ENCODE peak calls at places on chromosomes 11 and 22, in seven cellular contexts. P is cardiac fibroblast, J is fibroblast of pulmonary artery, Q is GM23338, G is sigmoid colon, L is AG04449, H is BE2C. A is an unnamed sample.

GRCh38 chr11:20353829-20354434 is 9.6 kb upstream of the HTATIP2 start:
- DNase-seq in G (no peak), J (peak; percentile 61), P (peak; percentile 67), L (no peak), Q (peak; percentile 72), H (peak; percentile 37), A (no peak)

GRCh38 chr22:40204331-40205116 is 26.8 kb downstream of the TNRC6B start:
- DNase-seq in G (no peak), L (peak; percentile 59), P (peak; percentile 79), J (peak; percentile 59), H (peak; percentile 87), Q (no peak), A (peak; percentile 44)

GRCh38 chr22:20392983-20393704 is 807 bp upstream of the ZNF74 start:
- DNase-seq in P (no peak), G (no peak), L (no peak), J (no peak), H (no peak), Q (no peak), A (no peak)

GRCh38 chr22:35328472-35328885 is 28.8 kb downstream of the TOM1 start:
- DNase-seq in Q (no peak), L (no peak), H (no peak), P (no peak), G (peak; percentile 70), J (no peak), A (no peak)

GRCh38 chr11:132579686-132580085 is 952.6 kb downstream of the OPCML start:
- DNase-seq in J (no peak), Q (no peak), H (no peak), G (no peak), L (no peak), P (no peak), A (no peak)

GRCh38 chr22:29713156-29713715 is 6.6 kb upstream of the CABP7 start:
- DNase-seq in L (no peak), P (no peak), G (no peak), J (no peak), H (no peak), Q (no peak), A (no peak)

GRCh38 chr22:29912605-29913398 is 29.8 kb downstream of the MTMR3 start:
- DNase-seq in P (peak; percentile 81), L (peak; percentile 78), G (no peak), H (no peak), J (peak; percentile 86), Q (no peak), A (peak; percentile 82)

GRCh38 chr11:1656061-1656441 is 26.5 kb downstream of the KRTAP5-5 start:
- DNase-seq in P (no peak), Q (no peak), G (no peak), J (no peak), L (no peak), H (no peak), A (no peak)

GRCh38 chr11:133078591-133079179 is 453.6 kb downstream of the OPCML start:
- DNase-seq in G (no peak), J (peak; percentile 31), L (no peak), P (peak; percentile 48), H (peak; percentile 56), Q (peak; percentile 86), A (no peak)

GRCh38 chr11:19988598-19988997 is 171.7 kb downstream of the DBX1 start:
- DNase-seq in H (no peak), Q (peak; percentile 83), L (peak; percentile 94), G (peak; percentile 82), P (peak; percentile 91), J (peak; percentile 91), A (peak; percentile 89)

GRCh38 chr11:87878373-87878779 is 296.9 kb downstream of the RAB38 start:
- DNase-seq in G (no peak), H (no peak), P (peak; percentile 71), Q (peak; percentile 63), L (peak; percentile 9), J (peak; percentile 73), A (peak; percentile 43)

GRCh38 chr11:27977031-27977430 is 130.9 kb downstream of the KIF18A start:
- DNase-seq in J (no peak), G (no peak), P (peak; percentile 60), L (no peak), H (no peak), Q (no peak), A (no peak)

GRCh38 chr11:14541180-14541579 is 21.0 kb upstream of the PSMA1 start:
- DNase-seq in P (peak; percentile 27), G (no peak), J (peak; percentile 61), H (no peak), Q (no peak), L (no peak), A (no peak)

GRCh38 chr11:110196241-110196754 is 100.1 kb downstream of the RDX start:
- DNase-seq in G (no peak), J (peak; percentile 87), L (no peak), P (peak; percentile 96), H (no peak), Q (no peak), A (no peak)

GRCh38 chr11:47532597-47533213 is 20.2 kb downstream of the CELF1 start:
- DNase-seq in J (no peak), Q (no peak), H (no peak), P (no peak), G (no peak), L (no peak), A (no peak)

GRCh38 chr22:17814830-17815229 is 40.6 kb upstream of the BID start:
- DNase-seq in J (no peak), Q (no peak), L (no peak), H (no peak), G (no peak), P (no peak), A (no peak)

GRCh38 chr22:43013355-43014061 is 1.4 kb downstream of the PACSIN2 start:
- DNase-seq in Q (no peak), J (no peak), L (no peak), P (peak; percentile 36), H (no peak), G (no peak), A (no peak)

GRCh38 chr11:48683226-48683720 is 194.7 kb downstream of the OR4A47 start:
- DNase-seq in P (no peak), Q (no peak), H (no peak), G (no peak), J (no peak), L (no peak), A (no peak)

GRCh38 chr11:117420598-117420997 is 92.9 kb downstream of the CEP164 start:
- DNase-seq in J (no peak), H (no peak), P (no peak), L (no peak), G (peak; percentile 32), Q (no peak), A (no peak)

DNA sequence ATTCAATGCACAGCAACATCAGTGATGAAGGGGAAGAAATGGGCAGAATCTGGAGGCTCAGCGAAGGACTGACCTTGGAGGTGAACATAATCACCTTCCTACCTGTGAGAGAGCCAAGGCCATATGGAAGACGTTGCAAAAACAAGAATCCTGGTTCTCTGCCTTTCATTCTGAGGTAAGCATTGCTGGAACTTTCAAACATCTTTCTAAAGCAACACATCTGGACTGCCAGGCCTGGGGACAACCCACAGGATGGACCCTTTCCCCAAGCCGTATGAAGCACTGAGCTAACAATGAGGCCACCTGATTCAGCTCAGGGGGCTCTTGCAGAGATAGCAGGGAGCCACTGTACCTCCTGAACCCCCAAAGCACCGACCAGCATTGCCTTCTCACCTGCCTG is 70.5 kb downstream of the ETS1 start:
- DNase-seq in H (no peak), G (no peak), P (peak; percentile 22), Q (no peak), J (no peak), L (no peak), A (no peak)
- H3K4me3 ChIP-seq in H (no peak overlapping the region), G (no peak overlapping the region), P (no peak overlapping the region), Q (no peak overlapping the region), J (peak overlapping the region; percentile 94), L (peak overlapping the region; percentile 82), A (peak overlapping the region; percentile 9)

DNA sequence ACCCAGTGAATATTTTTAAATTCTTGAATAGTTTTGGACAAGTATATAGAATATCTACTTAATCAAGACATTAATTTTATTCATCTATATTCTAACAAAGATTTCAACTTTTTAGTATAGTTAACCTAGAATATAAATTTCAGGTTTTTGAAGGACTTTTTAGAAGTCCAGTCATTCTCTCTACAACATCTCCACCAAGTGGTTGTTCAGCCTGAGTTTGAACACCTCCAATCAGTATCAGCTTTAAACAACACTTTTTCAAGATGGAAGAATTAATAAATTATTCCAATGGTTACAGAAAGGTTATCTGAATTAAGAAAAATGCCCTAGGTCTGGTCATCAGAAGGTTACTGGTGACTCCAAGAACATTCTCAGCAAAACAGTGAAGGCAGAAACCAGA is 31.8 kb downstream of the EIF3M start:
- DNase-seq in G (no peak), L (no peak), J (peak; percentile 72), H (no peak), P (peak; percentile 53), Q (peak; percentile 31), A (no peak)
- TF ChIP-seq CTCF in G (no peak), L (no peak), J (peak; percentile 56), H (peak; percentile 29), P (peak; percentile 20), Q (peak; percentile 56), A (no peak)

GRCh38 chr11:75663808-75664207 is 5.0 kb downstream of the MAP6 start:
- DNase-seq in P (no peak), H (no peak), Q (peak; percentile 58), J (no peak), G (no peak), L (no peak), A (no peak)
- H3K4me3 ChIP-seq in P (no peak overlapping the region), H (no peak overlapping the region), Q (peak overlapping the region; percentile 9), J (no peak overlapping the region), G (no peak overlapping the region), L (no peak overlapping the region), A (no peak overlapping the region)

GRCh38 chr22:22408731-22409696 is 99.5 kb downstream of the ZNF280B start:
- DNase-seq in P (peak; percentile 48), L (no peak), J (peak; percentile 28), H (peak; percentile 38), Q (peak; percentile 74), G (no peak), A (no peak)
- TF ChIP-seq CTCF in P (peak; percentile 54), L (peak; percentile 50), J (peak; percentile 60), H (peak; percentile 73), Q (peak; percentile 53), G (no peak), A (peak; percentile 11)

A was measured in AG09309.